ENCODE peak calls at places on chromosomes 5 and 9, in six cellular contexts. One of them, this sample, is unnamed.
A peak's percentile ranks its signal among the peaks of the same experiment; 100 is the strongest.

GRCh38 chr5:149654282-149654681 is 73.0 kb downstream of the ARHGEF37 start:
- ATAC-seq in upper lobe of left lung: peak; percentile 54
- ATAC-seq in HepG2: peak; percentile 52
- ATAC-seq in A549: peak; percentile 55
- ATAC-seq in K562: peak; percentile 15
- ATAC-seq in GM12878: peak; percentile 45
- ATAC-seq in this sample: no peak

GRCh38 chr9:130901498-130902203 is 5.0 kb upstream of the QRFP start:
- ATAC-seq in A549: peak; percentile 9
- ATAC-seq in GM12878: no peak
- ATAC-seq in upper lobe of left lung: no peak
- ATAC-seq in HepG2: no peak
- ATAC-seq in K562: no peak
- ATAC-seq in this sample: no peak

GRCh38 chr5:75963554-75963953 is 119.6 kb upstream of the SV2C start:
- ATAC-seq in GM12878: no peak
- ATAC-seq in K562: no peak
- ATAC-seq in upper lobe of left lung: no peak
- ATAC-seq in A549: no peak
- ATAC-seq in HepG2: no peak
- ATAC-seq in this sample: no peak

GRCh38 chr5:35672995-35673394 is 55.3 kb downstream of the SPEF2 start:
- ATAC-seq in A549: no peak
- ATAC-seq in K562: no peak
- ATAC-seq in HepG2: no peak
- ATAC-seq in upper lobe of left lung: no peak
- ATAC-seq in GM12878: peak; percentile 89
- ATAC-seq in this sample: no peak

GRCh38 chr5:129698661-129699060 is 49.2 kb upstream of the MINAR2 start:
- ATAC-seq in K562: no peak
- ATAC-seq in HepG2: no peak
- ATAC-seq in A549: no peak
- ATAC-seq in GM12878: no peak
- ATAC-seq in upper lobe of left lung: no peak
- ATAC-seq in this sample: no peak

GRCh38 chr9:118595719-118596305 is 773.4 kb downstream of the BRINP1 start:
- ATAC-seq in HepG2: no peak
- ATAC-seq in K562: no peak
- ATAC-seq in GM12878: peak; percentile 71
- ATAC-seq in A549: peak; percentile 95
- ATAC-seq in upper lobe of left lung: no peak
- ATAC-seq in this sample: no peak

GRCh38 chr5:140595538-140595937 is 30.9 kb downstream of the SLC35A4 start:
- ATAC-seq in upper lobe of left lung: no peak
- ATAC-seq in GM12878: peak; percentile 21
- ATAC-seq in A549: no peak
- ATAC-seq in K562: peak; percentile 28
- ATAC-seq in HepG2: no peak
- ATAC-seq in this sample: peak; percentile 54

GRCh38 chr5:139861021-139861888 is 65.6 kb downstream of the PSD2 start:
- ATAC-seq in HepG2: no peak
- ATAC-seq in GM12878: no peak
- ATAC-seq in upper lobe of left lung: no peak
- ATAC-seq in A549: no peak
- ATAC-seq in K562: no peak
- ATAC-seq in this sample: no peak

GRCh38 chr9:105127863-105128220 is 116.6 kb upstream of the SLC44A1 start:
- ATAC-seq in GM12878: peak; percentile 97
- ATAC-seq in K562: no peak
- ATAC-seq in upper lobe of left lung: no peak
- ATAC-seq in HepG2: peak; percentile 66
- ATAC-seq in A549: no peak
- ATAC-seq in this sample: no peak

GRCh38 chr9:7342229-7342628 is 457.3 kb downstream of the DMAC1 start:
- ATAC-seq in upper lobe of left lung: no peak
- ATAC-seq in K562: no peak
- ATAC-seq in A549: no peak
- ATAC-seq in GM12878: peak; percentile 88
- ATAC-seq in HepG2: no peak
- ATAC-seq in this sample: no peak

GRCh38 chr5:137938358-137939138 is 49.3 kb downstream of the PKD2L2 start:
- ATAC-seq in K562: no peak
- ATAC-seq in GM12878: peak; percentile 51
- ATAC-seq in A549: no peak
- ATAC-seq in HepG2: no peak
- ATAC-seq in upper lobe of left lung: no peak
- ATAC-seq in this sample: no peak

GRCh38 chr5:109335114-109335513 is 74.7 kb downstream of the PJA2 start:
- ATAC-seq in A549: no peak
- ATAC-seq in K562: no peak
- ATAC-seq in GM12878: no peak
- ATAC-seq in HepG2: no peak
- ATAC-seq in upper lobe of left lung: no peak
- ATAC-seq in this sample: no peak

GRCh38 chr5:31213676-31214638 is 20.5 kb downstream of the CDH6 start:
- ATAC-seq in upper lobe of left lung: no peak
- ATAC-seq in GM12878: no peak
- ATAC-seq in K562: no peak
- ATAC-seq in HepG2: no peak
- ATAC-seq in A549: no peak
- ATAC-seq in this sample: no peak

GRCh38 chr9:27112235-27112634 is 3.2 kb downstream of the TEK start:
- ATAC-seq in K562: no peak
- ATAC-seq in upper lobe of left lung: peak; percentile 62
- ATAC-seq in HepG2: no peak
- ATAC-seq in A549: no peak
- ATAC-seq in GM12878: no peak
- ATAC-seq in this sample: peak; percentile 34

GRCh38 chr5:139660105-139660915 is 12.2 kb downstream of the CXXC5 start:
- ATAC-seq in K562: peak; percentile 1
- ATAC-seq in HepG2: no peak
- ATAC-seq in upper lobe of left lung: peak; percentile 80
- ATAC-seq in GM12878: no peak
- ATAC-seq in A549: peak; percentile 69
- ATAC-seq in this sample: peak; percentile 49

GRCh38 chr9:101229606-101230005 is 155.2 kb downstream of the BAAT start:
- ATAC-seq in GM12878: no peak
- ATAC-seq in upper lobe of left lung: no peak
- ATAC-seq in A549: no peak
- ATAC-seq in K562: no peak
- ATAC-seq in HepG2: no peak
- ATAC-seq in this sample: no peak

GRCh38 chr9:120733190-120733589 is 18.9 kb upstream of the MEGF9 start:
- ATAC-seq in HepG2: peak; percentile 51
- ATAC-seq in GM12878: no peak
- ATAC-seq in A549: no peak
- ATAC-seq in upper lobe of left lung: peak; percentile 72
- ATAC-seq in K562: no peak
- ATAC-seq in this sample: no peak

GRCh38 chr5:13919087-13919486 is 25.4 kb downstream of the DNAH5 start:
- ATAC-seq in upper lobe of left lung: no peak
- ATAC-seq in K562: no peak
- ATAC-seq in A549: no peak
- ATAC-seq in GM12878: no peak
- ATAC-seq in HepG2: no peak
- ATAC-seq in this sample: no peak

GRCh38 chr9:77752566-77752965 is 104.4 kb upstream of the GNA14 start:
- ATAC-seq in HepG2: no peak
- ATAC-seq in K562: no peak
- ATAC-seq in A549: no peak
- ATAC-seq in GM12878: no peak
- ATAC-seq in upper lobe of left lung: no peak
- ATAC-seq in this sample: peak; percentile 43

GRCh38 chr9:77750284-77750683 is 102.2 kb upstream of the GNA14 start:
- ATAC-seq in GM12878: no peak
- ATAC-seq in HepG2: no peak
- ATAC-seq in upper lobe of left lung: no peak
- ATAC-seq in K562: no peak
- ATAC-seq in A549: no peak
- ATAC-seq in this sample: no peak

GRCh38 chr9:77753183-77753582 is 105.1 kb upstream of the GNA14 start:
- ATAC-seq in GM12878: no peak
- ATAC-seq in A549: no peak
- ATAC-seq in HepG2: no peak
- ATAC-seq in upper lobe of left lung: no peak
- ATAC-seq in K562: no peak
- ATAC-seq in this sample: no peak

GRCh38 chr9:77750981-77751340 is 102.8 kb upstream of the GNA14 start:
- ATAC-seq in GM12878: no peak
- ATAC-seq in upper lobe of left lung: no peak
- ATAC-seq in HepG2: no peak
- ATAC-seq in K562: no peak
- ATAC-seq in A549: no peak
- ATAC-seq in this sample: no peak

DNA sequence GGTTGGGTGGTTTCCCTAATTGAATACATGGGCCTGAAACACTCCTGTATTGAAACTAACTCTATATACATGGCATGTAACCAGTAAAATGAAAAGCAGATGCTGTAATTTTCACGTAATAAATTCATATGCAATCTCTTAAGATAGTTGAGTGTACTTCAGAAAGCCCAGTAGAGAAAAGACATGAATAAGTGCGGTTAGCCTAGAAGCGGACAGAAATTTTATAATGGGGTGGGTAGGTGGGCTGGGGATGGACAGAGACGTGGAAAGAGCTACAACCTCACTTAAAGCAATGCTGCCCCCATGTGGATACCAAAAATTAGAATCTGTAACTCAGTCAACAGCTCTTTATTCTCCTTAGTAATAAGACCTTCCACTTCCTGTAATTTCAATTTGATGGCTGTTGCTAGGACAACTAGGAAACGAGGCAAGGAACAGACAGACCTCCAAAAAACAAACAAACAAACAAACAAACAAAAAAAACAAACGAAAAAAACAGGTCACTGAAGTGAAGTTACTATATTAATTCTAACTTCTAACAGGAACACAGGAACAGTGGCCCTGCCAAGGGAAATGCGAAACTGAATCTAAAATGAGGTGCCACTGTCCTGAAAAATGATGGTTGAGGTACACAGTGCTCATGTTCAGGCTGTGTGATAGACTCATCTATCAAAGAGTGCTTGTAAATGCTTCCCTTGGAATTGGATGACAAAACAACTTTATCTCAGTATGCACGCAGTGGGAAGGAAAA is 103.4 kb upstream of the GNA14 start:
- ATAC-seq in K562: peak; percentile 84
- ATAC-seq in GM12878: peak; percentile 76
- ATAC-seq in A549: peak; percentile 95
- ATAC-seq in upper lobe of left lung: no peak
- ATAC-seq in HepG2: peak; percentile 79
- ATAC-seq in this sample: peak; percentile 29
- TF ChIP-seq EP300 in K562: no peak
- TF ChIP-seq EP300 in GM12878: no peak
- TF ChIP-seq EP300 in A549: no peak
- TF ChIP-seq EP300 in upper lobe of left lung: no peak
- TF ChIP-seq EP300 in HepG2: no peak
- TF ChIP-seq EP300 in this sample: no peak

DNA sequence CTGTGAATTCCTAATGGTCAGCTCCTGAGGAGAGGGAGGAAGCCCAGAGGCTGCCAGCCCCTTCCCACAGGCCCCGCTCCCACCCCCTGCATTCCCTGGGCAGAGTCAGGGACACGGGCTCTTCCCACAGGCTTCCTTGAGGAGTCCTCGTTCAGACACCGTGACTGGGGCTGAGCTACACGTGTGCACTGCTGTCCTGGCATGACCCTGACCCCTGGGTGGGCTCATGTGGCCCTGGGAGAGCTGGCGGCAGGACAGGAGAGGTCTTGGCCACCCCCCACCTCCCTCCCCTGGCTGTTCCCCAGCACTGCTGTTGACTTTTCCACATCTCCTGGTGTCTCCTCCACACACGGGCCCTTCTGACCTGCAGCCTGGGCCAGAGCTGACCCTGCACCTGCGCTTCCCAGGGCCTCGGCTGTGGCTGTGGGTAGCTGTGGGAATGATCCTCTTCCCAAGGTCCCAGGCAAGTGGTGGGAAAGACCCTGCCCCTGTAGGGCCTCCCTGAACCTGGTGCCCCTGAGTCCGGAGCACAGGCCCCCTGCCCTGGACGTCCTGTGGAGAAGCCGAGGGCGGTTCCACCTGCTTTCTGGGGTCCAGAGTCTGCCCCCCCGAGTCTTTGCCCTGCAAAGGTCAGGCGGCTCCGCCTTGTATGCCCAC is 56.5 kb upstream of the NKD2 start:
- ATAC-seq in upper lobe of left lung: no peak
- ATAC-seq in K562: no peak
- ATAC-seq in A549: no peak
- ATAC-seq in HepG2: no peak
- ATAC-seq in GM12878: no peak
- ATAC-seq in this sample: no peak
- TF ChIP-seq CTCF in upper lobe of left lung: no peak
- TF ChIP-seq CTCF in K562: no peak
- TF ChIP-seq CTCF in A549: no peak
- TF ChIP-seq CTCF in HepG2: no peak
- TF ChIP-seq CTCF in GM12878: no peak
- TF ChIP-seq CTCF in this sample: no peak

GRCh38 chr9:107951511-107951910 is 461.9 kb upstream of the KLF4 start:
- ATAC-seq in HepG2: no peak
- ATAC-seq in A549: no peak
- ATAC-seq in K562: no peak
- ATAC-seq in GM12878: no peak
- ATAC-seq in upper lobe of left lung: no peak
- ATAC-seq in this sample: no peak

GRCh38 chr9:107949058-107949457 is 459.5 kb upstream of the KLF4 start:
- ATAC-seq in upper lobe of left lung: no peak
- ATAC-seq in K562: no peak
- ATAC-seq in A549: no peak
- ATAC-seq in GM12878: no peak
- ATAC-seq in HepG2: no peak
- ATAC-seq in this sample: no peak

GRCh38 chr9:107953556-107954158 is 464.1 kb upstream of the KLF4 start:
- ATAC-seq in GM12878: no peak
- ATAC-seq in upper lobe of left lung: no peak
- ATAC-seq in K562: no peak
- ATAC-seq in A549: no peak
- ATAC-seq in HepG2: peak; percentile 57
- ATAC-seq in this sample: no peak

GRCh38 chr9:107952773-107953172 is 463.2 kb upstream of the KLF4 start:
- ATAC-seq in K562: no peak
- ATAC-seq in GM12878: no peak
- ATAC-seq in upper lobe of left lung: no peak
- ATAC-seq in HepG2: no peak
- ATAC-seq in A549: no peak
- ATAC-seq in this sample: no peak

DNA sequence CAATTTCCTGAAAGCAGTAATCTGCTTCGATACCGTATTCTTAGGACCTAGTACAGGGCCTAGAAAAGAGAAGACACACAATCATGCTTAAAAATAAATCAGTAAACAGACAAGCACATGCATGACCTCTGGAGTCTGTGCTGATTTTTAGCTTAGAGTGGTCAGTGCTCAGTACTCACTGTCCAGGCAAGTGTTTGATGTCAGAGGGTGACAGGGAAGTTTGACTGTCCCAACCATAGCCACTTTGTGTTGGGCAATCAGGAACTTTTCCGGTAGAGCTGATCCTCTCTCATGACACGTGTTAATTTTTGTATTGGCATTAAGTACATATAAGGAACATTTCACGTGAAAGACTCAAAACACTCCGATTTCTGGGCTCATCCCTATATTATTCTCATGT is 464.7 kb upstream of the KLF4 start:
- ATAC-seq in GM12878: no peak
- ATAC-seq in HepG2: no peak
- ATAC-seq in K562: no peak
- ATAC-seq in A549: no peak
- ATAC-seq in upper lobe of left lung: no peak
- ATAC-seq in this sample: peak; percentile 76
- TF ChIP-seq EP300 in GM12878: no peak
- TF ChIP-seq EP300 in HepG2: no peak
- TF ChIP-seq EP300 in K562: no peak
- TF ChIP-seq EP300 in A549: no peak
- TF ChIP-seq EP300 in upper lobe of left lung: peak; percentile 49
- TF ChIP-seq EP300 in this sample: no peak

GRCh38 chr9:134321571-134321930 is 4.7 kb upstream of the RXRA start:
- ATAC-seq in K562: no peak
- ATAC-seq in GM12878: no peak
- ATAC-seq in A549: no peak
- ATAC-seq in upper lobe of left lung: no peak
- ATAC-seq in HepG2: no peak
- ATAC-seq in this sample: no peak
- TF ChIP-seq CTCF in K562: no peak
- TF ChIP-seq CTCF in GM12878: no peak
- TF ChIP-seq CTCF in A549: no peak
- TF ChIP-seq CTCF in upper lobe of left lung: no peak
- TF ChIP-seq CTCF in HepG2: no peak
- TF ChIP-seq CTCF in this sample: no peak